ENCODE peak calls at places on chromosomes 6 and 20, in six cellular contexts. T is SJSA1, W is DMS79, Y is AG08395, L is non-pigmented ciliary epithelial cell, X is spleen. M is an unnamed sample.

GRCh38 chr6:47810885-47811284 is 29.1 kb downstream of the OPN5 start:
- DNase-seq in Y (no peak), X (no peak), L (no peak), W (no peak), T (no peak), M (no peak)

GRCh38 chr6:9710574-9710973 is 704.3 kb downstream of the TFAP2A start:
- DNase-seq in W (no peak), Y (no peak), L (no peak), X (no peak), T (no peak), M (no peak)

GRCh38 chr6:14671261-14671681 is 553.7 kb downstream of the CD83 start:
- DNase-seq in X (no peak), T (no peak), Y (peak), W (peak), L (peak), M (no peak)

GRCh38 chr6:117346142-117346930 is 79.4 kb downstream of the ROS1 start:
- DNase-seq in L (no peak), X (no peak), W (peak), Y (peak), T (no peak), M (no peak)

GRCh38 chr6:36333889-36334288 is 2.8 kb downstream of the BNIP5 start:
- DNase-seq in W (no peak), X (no peak), Y (no peak), T (no peak), L (no peak), M (no peak)

GRCh38 chr6:19597809-19598320 is 239.3 kb upstream of the ID4 start:
- DNase-seq in Y (no peak), W (no peak), L (no peak), X (no peak), T (no peak), M (no peak)

GRCh38 chr6:39453236-39453635 is 130.7 kb upstream of the KCNK16 start:
- DNase-seq in L (no peak), W (no peak), X (no peak), Y (no peak), T (no peak), M (no peak)

GRCh38 chr6:44029489-44030185 is 97.6 kb downstream of the MRPL14 start:
- DNase-seq in L (no peak), W (no peak), Y (peak), X (peak), T (no peak), M (peak)

GRCh38 chr6:7726416-7727149 is 684 bp downstream of the BMP6 start:
- DNase-seq in X (peak), T (no peak), L (no peak), Y (no peak), W (no peak), M (no peak)

GRCh38 chr6:108118791-108119211 is 44.3 kb upstream of the OSTM1 start:
- DNase-seq in L (no peak), Y (no peak), W (no peak), X (no peak), T (no peak), M (no peak)

GRCh38 chr6:167819640-167820039 is 7.1 kb upstream of the AFDN start:
- DNase-seq in W (peak), Y (no peak), L (no peak), T (no peak), X (peak), M (no peak)

GRCh38 chr6:119077643-119078448 is 618 bp downstream of the FAM184A start:
- DNase-seq in W (peak), L (no peak), Y (no peak), T (no peak), X (peak), M (no peak)

GRCh38 chr6:130827247-130828149 is at the start of gene SMLR1:
- DNase-seq in L (no peak), W (no peak), T (no peak), X (no peak), Y (no peak), M (no peak)

GRCh38 chr6:11532097-11532496 is 5.5 kb upstream of the TMEM170B start:
- DNase-seq in X (no peak), T (no peak), W (no peak), Y (no peak), L (no peak), M (no peak)

GRCh38 chr20:33852971-33853813 is 42.0 kb downstream of the CHMP4B start:
- DNase-seq in Y (no peak), L (no peak), X (peak), T (no peak), W (no peak), M (no peak)

GRCh38 chr6:25603251-25603650 is 48.8 kb upstream of the SCGN start:
- DNase-seq in T (no peak), X (no peak), W (no peak), Y (no peak), L (no peak), M (no peak)

GRCh38 chr6:30007132-30007764 is 53.8 kb upstream of the POLR1H start:
- DNase-seq in W (peak), Y (no peak), X (peak), L (no peak), T (no peak), M (no peak)

GRCh38 chr20:41701596-41702350 is 83.6 kb upstream of the CHD6 start:
- DNase-seq in L (no peak), W (no peak), X (no peak), Y (peak), T (no peak), M (no peak)

GRCh38 chr20:50580016-50580747 is 70.0 kb downstream of the PTPN1 start:
- DNase-seq in W (peak), L (no peak), X (peak), T (peak), Y (peak), M (peak)

GRCh38 chr6:138241893-138242292 is 23.6 kb upstream of the PBOV1 start:
- DNase-seq in W (no peak), T (no peak), Y (no peak), X (no peak), L (no peak), M (no peak)

GRCh38 chr20:50595988-50596693 is 86.0 kb downstream of the PTPN1 start:
- DNase-seq in L (no peak), W (no peak), X (no peak), T (no peak), Y (no peak), M (no peak)

GRCh38 chr6:42702200-42702599 is 20.2 kb downstream of the PRPH2 start:
- DNase-seq in T (no peak), L (peak), X (no peak), W (no peak), Y (peak), M (no peak)